ENCODE peak calls at places on chromosomes 2 and 18, in four cellular contexts. T is A549, W is GM12878, A is HepG2. N is an unnamed sample.

GRCh38 chr2:36395866-36396265 is 40.3 kb downstream of the CRIM1 start:
- DNase-seq in W (no peak), T (no peak), A (no peak), N (no peak)

GRCh38 chr2:61905372-61906186 is at the start of gene COMMD1:
- DNase-seq in T (peak), W (peak), A (peak), N (peak)

GRCh38 chr2:155266579-155266978 is 568.1 kb downstream of the KCNJ3 start:
- DNase-seq in T (no peak), W (no peak), A (no peak), N (no peak)

GRCh38 chr2:165328272-165328671 is 89.1 kb downstream of the SCN2A start:
- DNase-seq in A (no peak), W (no peak), T (no peak), N (no peak)

GRCh38 chr2:190530211-190530639 is 4.3 kb downstream of the NEMP2 start:
- DNase-seq in A (peak), T (no peak), W (no peak), N (no peak)

GRCh38 chr2:200136655-200137054 is 169.8 kb upstream of the SPATS2L start:
- DNase-seq in A (no peak), W (no peak), T (no peak), N (no peak)

GRCh38 chr2:217900010-217900779 is 102.6 kb downstream of the TNS1 start:
- DNase-seq in A (peak), T (no peak), W (no peak), N (no peak)

GRCh38 chr2:182577816-182578215 is 138.2 kb upstream of the DNAJC10 start:
- DNase-seq in W (no peak), A (no peak), T (no peak), N (no peak)

GRCh38 chr18:79797518-79798345 is at the start of gene KCNG2:
- DNase-seq in W (no peak), T (no peak), A (no peak), N (no peak)

GRCh38 chr2:121949271-121949670 is 193.8 kb downstream of the TSN start:
- DNase-seq in W (no peak), A (no peak), T (no peak), N (no peak)

GRCh38 chr18:79507546-79508480 is 112.1 kb downstream of the NFATC1 start:
- DNase-seq in T (no peak), A (no peak), W (no peak), N (peak)

GRCh38 chr2:55119711-55120487 is 69.6 kb upstream of the RTN4 start:
- DNase-seq in T (no peak), W (no peak), A (no peak), N (no peak)

GRCh38 chr2:169892951-169893350 is 65.7 kb downstream of the UBR3 start:
- DNase-seq in W (no peak), T (no peak), A (no peak), N (no peak)

GRCh38 chr2:236852977-236853374 is 232.7 kb upstream of the COPS8 start:
- DNase-seq in W (no peak), T (no peak), A (no peak), N (no peak)

GRCh38 chr2:47002480-47003381 is 87.1 kb upstream of the MCFD2 start:
- DNase-seq in W (no peak), A (no peak), T (no peak), N (no peak)
- TF ChIP-seq KDM1A in W (no peak), A (no peak), T (no peak), N (no peak)

GRCh38 chr2:17635007-17635406 is 94.5 kb downstream of the VSNL1 start:
- DNase-seq in W (no peak), T (no peak), A (no peak), N (no peak)

GRCh38 chr2:17636989-17637906 is 96.8 kb downstream of the VSNL1 start:
- DNase-seq in T (no peak), W (no peak), A (no peak), N (no peak)

GRCh38 chr2:17643031-17643615 is 102.6 kb downstream of the VSNL1 start:
- DNase-seq in A (peak), W (no peak), T (peak), N (peak)

DNA sequence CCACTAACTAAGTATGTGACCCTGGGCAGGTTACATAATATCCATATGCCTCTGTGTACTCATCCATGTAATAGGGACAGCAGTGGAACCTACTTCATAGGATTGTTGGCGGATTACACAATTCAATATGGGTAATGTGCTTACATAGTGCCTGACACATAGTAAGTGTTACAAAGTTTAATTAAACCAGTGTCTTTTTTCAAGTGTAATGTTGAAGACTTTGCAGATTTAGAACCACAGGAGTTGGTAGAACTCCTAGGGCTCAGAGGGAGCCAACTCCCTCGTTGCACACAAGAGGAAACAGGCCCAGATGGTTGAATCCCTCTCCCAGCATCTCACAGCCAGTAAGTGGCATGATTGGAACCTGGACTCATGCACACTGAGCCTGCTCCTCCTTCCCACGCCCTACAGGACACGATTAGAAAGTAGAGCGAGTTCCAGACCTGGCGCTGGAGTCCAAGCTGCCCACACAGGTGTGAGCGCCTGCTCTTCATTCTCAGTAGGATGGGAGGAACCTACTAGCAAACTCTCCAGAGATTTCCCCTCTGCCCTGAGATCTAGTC is 97.8 kb downstream of the VSNL1 start:
- DNase-seq in W (no peak), T (no peak), A (no peak), N (no peak)
- TF ChIP-seq BHLHE40 in W (no peak), T (no peak), A (no peak), N (no peak)

GRCh38 chr2:108267117-108267516 is 21.6 kb upstream of the SULT1C2 start:
- DNase-seq in T (no peak), W (no peak), A (no peak), N (no peak)
- TF ChIP-seq KDM1A in T (no peak), W (no peak), A (no peak), N (no peak)

DNA sequence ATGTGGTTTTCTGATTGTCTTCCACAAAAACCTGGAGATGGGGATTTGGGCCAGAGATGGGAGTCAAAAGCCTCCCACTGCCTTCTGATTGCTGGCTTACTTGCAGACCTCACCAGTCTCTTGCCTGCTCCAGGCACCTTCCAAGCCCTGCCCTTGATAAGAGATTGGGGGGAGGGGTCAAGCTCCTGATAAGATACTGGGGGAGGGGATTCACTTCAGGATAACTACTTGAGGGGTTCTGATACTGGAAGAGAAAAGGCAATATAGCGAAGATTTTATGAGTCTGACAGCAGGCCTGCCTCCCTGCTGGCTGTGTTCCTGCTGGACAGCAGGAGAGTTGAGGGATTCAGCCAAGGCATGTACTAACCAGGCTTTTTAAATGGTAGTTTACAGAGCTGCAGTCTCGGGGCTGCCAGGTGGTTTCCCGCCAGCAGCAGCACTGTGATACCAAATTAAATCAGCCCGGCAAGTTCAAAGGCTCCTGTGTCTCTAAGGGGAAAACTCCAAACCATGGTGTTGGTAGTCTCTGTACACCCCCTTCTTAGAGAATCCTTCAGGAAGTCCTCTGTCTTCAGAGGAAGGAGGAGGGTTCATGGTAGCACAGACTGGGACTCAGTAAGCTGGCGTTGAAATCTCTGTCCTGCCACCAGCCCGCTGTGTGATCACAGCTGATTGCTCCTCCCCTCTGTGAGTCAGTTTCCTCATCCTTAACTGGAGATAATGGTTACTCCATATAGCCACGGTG is 58.3 kb downstream of the FBXO36 start:
- DNase-seq in W (peak), T (no peak), A (no peak), N (peak)
- TF ChIP-seq BHLHE40 in W (no peak), T (no peak), A (no peak), N (no peak)

N was measured in K562.